ENCODE peak calls at places on chromosomes 16 and 17, in four cellular contexts. F is heart right ventricle, X is tibial artery, E is A549. T is an unnamed sample.

GRCh38 chr17:78290671-78291070 is 59.2 kb downstream of the TMEM235 start:
- DNase-seq in F (no peak), X (no peak), E (no peak), T (no peak)

GRCh38 chr17:1447061-1447460 is 9.0 kb downstream of the CRK start:
- DNase-seq in F (no peak), X (no peak), E (no peak), T (no peak)

GRCh38 chr16:11201498-11202259 is 54.3 kb downstream of the SOCS1 start:
- DNase-seq in F (no peak), X (no peak), E (peak; percentile 36), T (no peak)

GRCh38 chr17:62725791-62726249 is 82.3 kb downstream of the MARCHF10 start:
- DNase-seq in F (no peak), X (no peak), E (no peak), T (no peak)

GRCh38 chr17:82017612-82018151 is 5.0 kb downstream of the CENPX start:
- DNase-seq in F (no peak), X (no peak), E (no peak), T (no peak)

GRCh38 chr16:3094289-3095027 is 4.6 kb downstream of the ZSCAN10 start:
- DNase-seq in F (no peak), X (no peak), E (no peak), T (no peak)

GRCh38 chr16:4752351-4753100 is 14.4 kb downstream of the ZNF500 start:
- DNase-seq in F (no peak), X (no peak), E (no peak), T (no peak)

GRCh38 chr17:78826426-78826825 is 14.2 kb downstream of the USP36 start:
- DNase-seq in F (no peak), X (no peak), E (no peak), T (no peak)

GRCh38 chr16:23557779-23558330 is 328 bp downstream of the UBFD1 start:
- DNase-seq in F (no peak), X (no peak), E (no peak), T (no peak)

GRCh38 chr16:228151-228855 is 946 bp downstream of the LUC7L start:
- DNase-seq in F (no peak), X (no peak), E (peak; percentile 25), T (no peak)

GRCh38 chr16:3999479-3999868 is 116.8 kb downstream of the ADCY9 start:
- DNase-seq in F (peak; percentile 63), X (peak; percentile 75), E (no peak), T (peak; percentile 58)

GRCh38 chr17:58047751-58048150 is 35.5 kb upstream of the DYNLL2 start:
- DNase-seq in F (no peak), X (no peak), E (no peak), T (no peak)

GRCh38 chr16:546909-547770 is 13.1 kb upstream of the PRR35 start:
- DNase-seq in F (peak; percentile 75), X (no peak), E (no peak), T (peak; percentile 70)

GRCh38 chr17:61131555-61131954 is 268.1 kb upstream of the TBX2 start:
- DNase-seq in F (no peak), X (no peak), E (no peak), T (no peak)

GRCh38 chr16:88476817-88477397 is 23.8 kb downstream of the ZFPM1 start:
- DNase-seq in F (no peak), X (no peak), E (no peak), T (no peak)

GRCh38 chr17:21357696-21358095 is 18.5 kb upstream of the KCNJ12 start:
- DNase-seq in F (no peak), X (no peak), E (no peak), T (no peak)

GRCh38 chr17:31693433-31694210 is 165.4 kb downstream of the COPRS start:
- DNase-seq in F (no peak), X (no peak), E (no peak), T (no peak)

GRCh38 chr16:87420401-87421368 is 28.5 kb downstream of the MAP1LC3B start:
- DNase-seq in F (no peak), X (no peak), E (no peak), T (no peak)

GRCh38 chr17:80009391-80010282 is 26.0 kb downstream of the TBC1D16 start:
- DNase-seq in F (no peak), X (no peak), E (no peak), T (no peak)

GRCh38 chr17:80855968-80856862 is 135.4 kb upstream of the CHMP6 start:
- DNase-seq in F (no peak), X (peak; percentile 87), E (peak; percentile 96), T (no peak)

GRCh38 chr16:59510008-59510424 is 775.9 kb upstream of the GOT2 start:
- DNase-seq in F (peak; percentile 17), X (no peak), E (peak; percentile 35), T (peak; percentile 3)

GRCh38 chr16:87366288-87366687 is 17.3 kb downstream of the FBXO31 start:
- DNase-seq in F (no peak), X (no peak), E (no peak), T (no peak)

GRCh38 chr17:40675905-40676304 is 10.9 kb upstream of the KRT222 start:
- DNase-seq in F (no peak), X (no peak), E (no peak), T (no peak)

GRCh38 chr16:46916980-46917379 is 32.8 kb downstream of the GPT2 start:
- DNase-seq in F (no peak), X (no peak), E (peak; percentile 25), T (no peak)

GRCh38 chr17:45731459-45731858 is 52.7 kb upstream of the CRHR1 start:
- DNase-seq in F (no peak), X (no peak), E (no peak), T (no peak)

GRCh38 chr16:17171250-17172143 is 299.3 kb downstream of the XYLT1 start:
- DNase-seq in F (no peak), X (no peak), E (no peak), T (no peak)

GRCh38 chr17:82230627-82231311 is 1.9 kb downstream of the SLC16A3 start:
- DNase-seq in F (peak; percentile 92), X (peak; percentile 94), E (peak; percentile 79), T (peak; percentile 51)

GRCh38 chr17:78329263-78330059 is 30.4 kb downstream of the SOCS3 start:
- DNase-seq in F (no peak), X (no peak), E (no peak), T (no peak)

GRCh38 chr16:56469748-56470147 is 18.4 kb downstream of the OGFOD1 start:
- DNase-seq in F (no peak), X (no peak), E (no peak), T (no peak)

GRCh38 chr17:76988796-76989195 is 120.6 kb downstream of the MGAT5B start:
- DNase-seq in F (no peak), X (no peak), E (no peak), T (no peak)

GRCh38 chr17:8176197-8176940 is at the start of gene TMEM107:
- DNase-seq in F (peak; percentile 89), X (peak; percentile 92), E (peak; percentile 92), T (peak; percentile 89)

GRCh38 chr17:59331929-59332889 is 754 bp downstream of the YPEL2 start:
- DNase-seq in F (peak; percentile 77), X (peak; percentile 78), E (no peak), T (no peak)

GRCh38 chr17:20077978-20078674 is 69.0 kb downstream of the SPECC1 start:
- DNase-seq in F (no peak), X (no peak), E (no peak), T (no peak)

GRCh38 chr17:81508639-81509047 is 4.0 kb downstream of the ACTG1 start:
- DNase-seq in F (no peak), X (no peak), E (no peak), T (no peak)

GRCh38 chr17:51636291-51636690 is 375.9 kb downstream of the UTP18 start:
- DNase-seq in F (no peak), X (no peak), E (peak; percentile 18), T (no peak)

GRCh38 chr17:51641999-51642398 is 381.7 kb downstream of the UTP18 start:
- DNase-seq in F (no peak), X (no peak), E (no peak), T (no peak)

GRCh38 chr17:51643702-51644490 is 383.6 kb downstream of the UTP18 start:
- DNase-seq in F (no peak), X (no peak), E (no peak), T (no peak)

GRCh38 chr17:51638909-51639308 is 378.6 kb downstream of the UTP18 start:
- DNase-seq in F (no peak), X (no peak), E (no peak), T (no peak)

DNA sequence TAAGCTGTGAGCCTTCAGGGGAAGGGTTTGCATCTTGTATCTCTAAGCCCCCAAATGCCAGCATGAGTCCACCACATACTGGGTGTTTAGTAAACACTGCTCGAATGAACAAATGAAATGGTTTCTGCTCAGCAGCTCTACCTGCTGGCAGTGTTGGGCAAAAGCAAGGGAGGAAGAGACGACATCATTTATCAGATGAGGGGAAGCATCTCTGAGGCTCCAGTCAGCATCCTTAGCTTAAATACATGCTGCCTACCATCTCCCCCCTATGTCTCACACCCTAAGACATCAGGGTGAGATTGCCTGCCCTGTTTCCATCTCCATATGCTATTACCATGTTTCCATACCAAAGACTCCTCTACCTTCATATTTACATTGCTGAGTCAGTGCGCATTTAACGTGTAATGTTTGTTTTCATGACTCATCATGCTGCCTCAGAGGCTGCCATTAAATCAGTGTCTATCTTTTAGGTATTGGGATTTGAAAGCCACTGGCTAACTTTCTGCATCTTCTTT is 379.8 kb downstream of the UTP18 start:
- DNase-seq in F (no peak), X (no peak), E (peak; percentile 84), T (no peak)
- TF ChIP-seq CTCF in F (no peak), X (no peak), E (peak; percentile 55), T (no peak)

GRCh38 chr17:7046127-7046724 is 2.3 kb upstream of the SLC16A11 start:
- DNase-seq in F (no peak), X (no peak), E (no peak), T (no peak)

GRCh38 chr17:7043544-7044268 is at the start of gene SLC16A11:
- DNase-seq in F (peak; percentile 59), X (no peak), E (no peak), T (no peak)

GRCh38 chr17:7048968-7049367 is 5.1 kb upstream of the SLC16A11 start:
- DNase-seq in F (no peak), X (no peak), E (no peak), T (no peak)

GRCh38 chr17:7045492-7046126 is 1.7 kb upstream of the SLC16A11 start:
- DNase-seq in F (no peak), X (no peak), E (peak; percentile 76), T (no peak)

GRCh38 chr17:7047566-7047965 is 3.7 kb upstream of the SLC16A11 start:
- DNase-seq in F (no peak), X (no peak), E (no peak), T (no peak)
- H3K4me3 ChIP-seq in F (no peak overlapping the region), X (no peak overlapping the region), E (no peak overlapping the region), T (peak overlapping the region; percentile 42)

GRCh38 chr17:75407655-75408352 is 2.3 kb upstream of the GRB2 start:
- DNase-seq in F (no peak), X (no peak), E (no peak), T (no peak)
- TF ChIP-seq CTCF in F (no peak), X (no peak), E (no peak), T (no peak)

GRCh38 chr17:50028207-50029120 is 27.4 kb upstream of the ITGA3 start:
- DNase-seq in F (no peak), X (peak; percentile 87), E (peak; percentile 95), T (no peak)

GRCh38 chr17:50029185-50029584 is 26.7 kb upstream of the ITGA3 start:
- DNase-seq in F (no peak), X (no peak), E (no peak), T (no peak)

GRCh38 chr17:50026046-50026675 is 29.7 kb upstream of the ITGA3 start:
- DNase-seq in F (no peak), X (no peak), E (no peak), T (no peak)

GRCh38 chr17:50027639-50028206 is 28.2 kb upstream of the ITGA3 start:
- DNase-seq in F (peak; percentile 65), X (peak; percentile 96), E (peak; percentile 98), T (no peak)

GRCh38 chr17:50026901-50027638 is 28.8 kb upstream of the ITGA3 start:
- DNase-seq in F (peak; percentile 87), X (peak; percentile 92), E (peak; percentile 95), T (peak; percentile 84)
- H3K4me3 ChIP-seq in F (peak overlapping the region; percentile 13), X (peak overlapping the region; percentile 53), E (peak overlapping the region; percentile 46), T (peak overlapping the region; percentile 19)

T was measured in dorsolateral prefrontal cortex.